ENCODE peak calls at places on chromosomes 12 and 14, in eight cellular contexts. O, T, P, N, A, C, Y and G are unnamed samples.

GRCh38 chr12:31369712-31370521 is 44.0 kb upstream of the SINHCAF start:
- DNase-seq in O (no peak), T (no peak), P (no peak), N (no peak), A (no peak), C (peak), Y (no peak), G (no peak)

GRCh38 chr12:9779209-9779608 is 18.5 kb upstream of the CD69 start:
- DNase-seq in O (no peak), T (no peak), P (no peak), N (no peak), A (no peak), C (no peak), Y (no peak), G (no peak)

GRCh38 chr12:6463858-6464257 is 6.6 kb downstream of the VAMP1 start:
- DNase-seq in O (no peak), T (no peak), P (no peak), N (no peak), A (peak), C (no peak), Y (no peak), G (no peak)

GRCh38 chr12:108110844-108111243 is 18.2 kb upstream of the WSCD2 start:
- DNase-seq in O (no peak), T (no peak), P (no peak), N (no peak), A (no peak), C (no peak), Y (no peak), G (no peak)

GRCh38 chr12:32292175-32292574 is 107.2 kb upstream of the FGD4 start:
- DNase-seq in O (no peak), T (no peak), P (no peak), N (no peak), A (no peak), C (no peak), Y (no peak), G (no peak)

GRCh38 chr12:100141666-100141997 is 1.0 kb downstream of the BLTP3B start:
- DNase-seq in O (peak), T (no peak), P (no peak), N (no peak), A (peak), C (peak), Y (no peak), G (peak)

GRCh38 chr14:104224516-104225281 is 86.3 kb downstream of the KIF26A start:
- DNase-seq in O (peak), T (no peak), P (peak), N (peak), A (peak), C (no peak), Y (no peak), G (peak)

GRCh38 chr12:90816353-90817089 is 138.5 kb downstream of the CCER1 start:
- DNase-seq in O (no peak), T (no peak), P (no peak), N (no peak), A (no peak), C (no peak), Y (no peak), G (no peak)

GRCh38 chr14:69873877-69874780 is 5.1 kb upstream of the SMOC1 start:
- DNase-seq in O (no peak), T (no peak), P (no peak), N (no peak), A (no peak), C (peak), Y (no peak), G (no peak)

GRCh38 chr14:54662491-54663116 is 95.7 kb downstream of the SAMD4A start:
- DNase-seq in O (no peak), T (no peak), P (no peak), N (no peak), A (no peak), C (no peak), Y (no peak), G (no peak)

GRCh38 chr14:78764240-78764639 is 594.1 kb downstream of the NRXN3 start:
- DNase-seq in O (no peak), T (no peak), P (no peak), N (no peak), A (no peak), C (no peak), Y (peak), G (no peak)

GRCh38 chr12:91154131-91154530 is 28.5 kb downstream of the DCN start:
- DNase-seq in O (no peak), T (no peak), P (no peak), N (no peak), A (no peak), C (no peak), Y (no peak), G (no peak)

GRCh38 chr14:79992799-79993198 is 218.5 kb downstream of the DIO2 start:
- DNase-seq in O (no peak), T (no peak), P (no peak), N (no peak), A (no peak), C (no peak), Y (no peak), G (no peak)

GRCh38 chr14:44463386-44464004 is 43.6 kb downstream of the FSCB start:
- DNase-seq in O (no peak), T (no peak), P (no peak), N (no peak), A (no peak), C (no peak), Y (no peak), G (no peak)

GRCh38 chr12:43336962-43337555 is 214.9 kb downstream of the ADAMTS20 start:
- DNase-seq in O (no peak), T (no peak), P (no peak), N (no peak), A (no peak), C (no peak), Y (no peak), G (no peak)

GRCh38 chr12:114547636-114548035 is 136.3 kb downstream of the TBX3 start:
- DNase-seq in O (no peak), T (no peak), P (no peak), N (no peak), A (no peak), C (no peak), Y (no peak), G (no peak)

GRCh38 chr12:63922446-63922845 is 77.9 kb downstream of the SRGAP1 start:
- DNase-seq in O (no peak), T (no peak), P (no peak), N (no peak), A (no peak), C (no peak), Y (no peak), G (no peak)

GRCh38 chr14:105660816-105661531 is 134.6 kb downstream of the TMEM121 start:
- DNase-seq in O (no peak), T (no peak), P (no peak), N (no peak), A (no peak), C (no peak), Y (no peak), G (no peak)

GRCh38 chr14:92930737-92931602 is 8.0 kb downstream of the CHGA start:
- DNase-seq in O (no peak), T (no peak), P (no peak), N (peak), A (no peak), C (peak), Y (no peak), G (no peak)